ENCODE peak calls at places on chromosomes 3 and 15, in six cellular contexts. Y is stimulated activated naive CD4-positive, alpha-beta T cell; N is AG08396; E is NCI-H1048; W is HT1080; O is brain microvascular endothelial cell. D is an unnamed sample.

GRCh38 chr15:42149493-42150245 is 6.8 kb downstream of the PLA2G4F start:
- DNase-seq in Y (no peak), N (no peak), O (no peak), W (no peak), E (no peak), D (no peak)

GRCh38 chr3:186413615-186414415 is 51.8 kb upstream of the DGKG start:
- DNase-seq in N (no peak), W (peak; percentile 21), O (no peak), Y (no peak), E (no peak), D (peak; percentile 27)

GRCh38 chr15:68403161-68403941 is 28.6 kb downstream of the ITGA11 start:
- DNase-seq in Y (no peak), W (no peak), O (no peak), E (no peak), N (no peak), D (no peak)

GRCh38 chr3:1499694-1500093 is 406.9 kb downstream of the CNTN6 start:
- DNase-seq in E (no peak), N (no peak), Y (no peak), O (no peak), W (no peak), D (no peak)

GRCh38 chr15:38670142-38671002 is 105.8 kb upstream of the RASGRP1 start:
- DNase-seq in W (no peak), O (no peak), Y (peak; percentile 25), N (no peak), E (no peak), D (no peak)

GRCh38 chr3:180934638-180935037 is 22.2 kb downstream of the FXR1 start:
- DNase-seq in W (no peak), E (no peak), O (no peak), Y (no peak), N (no peak), D (no peak)

GRCh38 chr3:16441306-16441898 is 72.1 kb downstream of the RFTN1 start:
- DNase-seq in W (no peak), E (no peak), N (no peak), O (no peak), Y (no peak), D (no peak)

GRCh38 chr15:84992157-84992940 is 10.7 kb downstream of the PDE8A start:
- DNase-seq in N (peak; percentile 65), E (no peak), O (peak; percentile 65), Y (no peak), W (peak; percentile 81), D (no peak)

GRCh38 chr15:70049115-70049514 is 48.6 kb downstream of the TLE3 start:
- DNase-seq in E (no peak), O (no peak), W (no peak), N (no peak), Y (no peak), D (no peak)

GRCh38 chr15:88255496-88256171 is 905 bp downstream of the NTRK3 start:
- DNase-seq in W (no peak), N (peak; percentile 61), O (peak; percentile 1), Y (no peak), E (peak; percentile 25), D (peak; percentile 26)

GRCh38 chr3:45417949-45418847 is 29.8 kb downstream of the LARS2 start:
- DNase-seq in Y (no peak), N (no peak), W (no peak), E (peak; percentile 23), O (no peak), D (no peak)